ENCODE peak calls at places on chromosome 20, in five cellular contexts. One of them, this sample, is unnamed.

GRCh38 chr20:25508083-25508770 is 77.1 kb downstream of the NINL start:
- DNase-seq in HCT116: no peak
- DNase-seq in GM12878: no peak
- DNase-seq in K562: no peak
- DNase-seq in H1: no peak
- DNase-seq in this sample: no peak

GRCh38 chr20:32332614-32333013 is 25.5 kb upstream of the ASXL1 start:
- DNase-seq in HCT116: no peak
- DNase-seq in GM12878: no peak
- DNase-seq in K562: no peak
- DNase-seq in H1: no peak
- DNase-seq in this sample: no peak

GRCh38 chr20:31720486-31721407 is 1.9 kb downstream of the BCL2L1 start:
- DNase-seq in HCT116: no peak
- DNase-seq in GM12878: no peak
- DNase-seq in K562: no peak
- DNase-seq in H1: no peak
- DNase-seq in this sample: no peak

GRCh38 chr20:36145877-36146707 is 8.4 kb upstream of the EPB41L1 start:
- DNase-seq in HCT116: no peak
- DNase-seq in GM12878: no peak
- DNase-seq in K562: no peak
- DNase-seq in H1: no peak
- DNase-seq in this sample: no peak

GRCh38 chr20:62886709-62887058 is 25.1 kb upstream of the TCFL5 start:
- DNase-seq in HCT116: no peak
- DNase-seq in GM12878: no peak
- DNase-seq in K562: no peak
- DNase-seq in H1: no peak
- DNase-seq in this sample: no peak

GRCh38 chr20:57260065-57260958 is 6.1 kb downstream of the BMP7 start:
- DNase-seq in HCT116: no peak
- DNase-seq in GM12878: no peak
- DNase-seq in K562: no peak
- DNase-seq in H1: no peak
- DNase-seq in this sample: no peak

GRCh38 chr20:39112196-39112743 is 150.1 kb downstream of the DHX35 start:
- DNase-seq in HCT116: peak
- DNase-seq in GM12878: no peak
- DNase-seq in K562: peak
- DNase-seq in H1: peak
- DNase-seq in this sample: peak

GRCh38 chr20:16661738-16662137 is 68.1 kb upstream of the SNRPB2 start:
- DNase-seq in HCT116: no peak
- DNase-seq in GM12878: no peak
- DNase-seq in K562: no peak
- DNase-seq in H1: no peak
- DNase-seq in this sample: no peak

GRCh38 chr20:44691424-44692423 is 23.4 kb upstream of the CCN5 start:
- DNase-seq in HCT116: no peak
- DNase-seq in GM12878: no peak
- DNase-seq in K562: no peak
- DNase-seq in H1: no peak
- DNase-seq in this sample: no peak

GRCh38 chr20:44689809-44690208 is 25.4 kb upstream of the CCN5 start:
- DNase-seq in HCT116: no peak
- DNase-seq in GM12878: no peak
- DNase-seq in K562: no peak
- DNase-seq in H1: no peak
- DNase-seq in this sample: no peak

GRCh38 chr20:44693625-44694024 is 21.5 kb upstream of the CCN5 start:
- DNase-seq in HCT116: no peak
- DNase-seq in GM12878: no peak
- DNase-seq in K562: no peak
- DNase-seq in H1: no peak
- DNase-seq in this sample: no peak

GRCh38 chr20:44692932-44693476 is 22.2 kb upstream of the CCN5 start:
- DNase-seq in HCT116: peak
- DNase-seq in GM12878: no peak
- DNase-seq in K562: no peak
- DNase-seq in H1: no peak
- DNase-seq in this sample: no peak

DNA sequence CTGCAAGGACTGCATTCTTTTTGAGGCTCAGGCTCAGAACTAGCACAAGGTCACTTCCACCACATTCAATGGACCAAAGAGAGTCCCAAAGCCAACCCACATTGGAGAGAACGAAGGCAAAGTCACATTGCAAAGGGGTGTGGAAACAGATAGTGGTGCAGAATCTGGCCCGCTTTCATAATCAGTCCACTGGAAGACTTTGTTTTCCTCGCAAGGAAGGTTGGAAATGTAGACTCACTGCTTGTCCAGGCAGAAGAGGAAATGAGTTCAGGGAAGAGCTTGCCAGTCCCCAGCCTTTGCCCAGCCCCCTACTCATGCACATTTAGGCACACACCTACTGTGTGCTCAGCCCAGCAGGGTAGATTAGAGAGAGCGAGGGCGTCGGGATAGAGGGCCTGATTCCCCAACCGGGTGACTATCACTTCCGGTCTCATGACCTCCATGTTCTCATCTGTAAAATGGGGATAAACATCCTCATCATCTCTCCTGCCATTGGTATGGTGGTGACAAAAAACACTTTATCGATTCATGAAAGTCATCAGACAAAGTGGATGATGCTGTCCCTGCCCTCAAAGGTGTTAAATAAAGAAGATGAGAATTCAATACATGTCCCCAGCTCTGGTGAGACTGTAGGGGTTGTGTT is 24.3 kb upstream of the CCN5 start:
- DNase-seq in HCT116: no peak
- DNase-seq in GM12878: no peak
- DNase-seq in K562: no peak
- DNase-seq in H1: no peak
- DNase-seq in this sample: no peak
- TF ChIP-seq JUND in HCT116: no peak
- TF ChIP-seq JUND in GM12878: no peak
- TF ChIP-seq JUND in K562: no peak
- TF ChIP-seq JUND in H1: no peak
- TF ChIP-seq JUND in this sample: no peak

GRCh38 chr20:51484141-51484815 is 58.2 kb downstream of the NFATC2 start:
- DNase-seq in HCT116: no peak
- DNase-seq in GM12878: no peak
- DNase-seq in K562: no peak
- DNase-seq in H1: no peak
- DNase-seq in this sample: no peak

GRCh38 chr20:51486197-51487005 is 56.1 kb downstream of the NFATC2 start:
- DNase-seq in HCT116: no peak
- DNase-seq in GM12878: no peak
- DNase-seq in K562: no peak
- DNase-seq in H1: no peak
- DNase-seq in this sample: peak

GRCh38 chr20:51481311-51481997 is 61.1 kb downstream of the NFATC2 start:
- DNase-seq in HCT116: no peak
- DNase-seq in GM12878: no peak
- DNase-seq in K562: no peak
- DNase-seq in H1: no peak
- DNase-seq in this sample: no peak

GRCh38 chr20:51482836-51483235 is 59.7 kb downstream of the NFATC2 start:
- DNase-seq in HCT116: no peak
- DNase-seq in GM12878: no peak
- DNase-seq in K562: no peak
- DNase-seq in H1: no peak
- DNase-seq in this sample: no peak

GRCh38 chr20:51480507-51481270 is 61.8 kb downstream of the NFATC2 start:
- DNase-seq in HCT116: no peak
- DNase-seq in GM12878: peak
- DNase-seq in K562: no peak
- DNase-seq in H1: no peak
- DNase-seq in this sample: no peak
- TF ChIP-seq JUND in HCT116: no peak
- TF ChIP-seq JUND in GM12878: peak
- TF ChIP-seq JUND in K562: no peak
- TF ChIP-seq JUND in H1: no peak
- TF ChIP-seq JUND in this sample: no peak

DNA sequence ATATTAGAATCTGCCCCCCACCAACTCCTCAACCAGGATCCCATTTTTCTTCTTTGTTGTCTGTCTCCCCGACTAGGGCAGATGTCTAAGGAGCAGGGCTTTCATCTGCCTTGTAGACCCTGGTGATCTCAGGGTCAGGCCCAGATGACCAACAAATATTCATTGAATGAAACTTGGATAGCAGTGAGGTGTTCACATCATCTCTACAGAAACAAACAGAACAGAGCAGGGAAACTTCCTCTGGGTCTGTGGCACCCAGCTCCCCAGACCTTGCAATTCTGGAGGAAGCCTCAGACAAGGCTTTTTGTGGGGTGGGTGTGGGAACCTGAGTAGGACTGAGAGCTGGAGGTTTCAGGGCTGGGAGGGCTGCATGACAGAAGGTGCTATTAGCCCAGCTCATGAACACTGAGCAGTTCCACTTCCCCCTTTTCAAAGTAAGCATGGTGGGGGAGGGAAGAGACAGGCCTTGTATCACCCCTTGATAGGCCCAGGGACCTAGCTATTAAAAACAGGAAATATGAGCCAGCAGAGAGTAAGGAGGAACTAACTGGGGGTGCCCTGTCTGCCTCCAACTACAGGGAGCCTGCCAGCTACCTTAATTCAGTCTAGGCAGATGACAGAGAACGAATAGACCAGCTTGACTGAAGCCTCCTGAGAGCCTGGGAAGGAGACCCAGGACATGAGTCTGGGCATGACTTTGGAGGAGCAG is 37.3 kb upstream of the TOP1 start:
- DNase-seq in HCT116: no peak
- DNase-seq in GM12878: peak
- DNase-seq in K562: no peak
- DNase-seq in H1: peak
- DNase-seq in this sample: no peak
- TF ChIP-seq JUND in HCT116: no peak
- TF ChIP-seq JUND in GM12878: no peak
- TF ChIP-seq JUND in K562: no peak
- TF ChIP-seq JUND in H1: no peak
- TF ChIP-seq JUND in this sample: no peak

GRCh38 chr20:61414455-61414991 is 162.5 kb downstream of the CDH4 start:
- DNase-seq in HCT116: no peak
- DNase-seq in GM12878: no peak
- DNase-seq in K562: no peak
- DNase-seq in H1: no peak
- DNase-seq in this sample: no peak

GRCh38 chr20:61411743-61412142 is 159.7 kb downstream of the CDH4 start:
- DNase-seq in HCT116: no peak
- DNase-seq in GM12878: no peak
- DNase-seq in K562: no peak
- DNase-seq in H1: no peak
- DNase-seq in this sample: no peak

GRCh38 chr20:61416546-61416945 is 164.5 kb downstream of the CDH4 start:
- DNase-seq in HCT116: no peak
- DNase-seq in GM12878: no peak
- DNase-seq in K562: no peak
- DNase-seq in H1: no peak
- DNase-seq in this sample: no peak

GRCh38 chr20:61417221-61417941 is 165.3 kb downstream of the CDH4 start:
- DNase-seq in HCT116: no peak
- DNase-seq in GM12878: no peak
- DNase-seq in K562: no peak
- DNase-seq in H1: no peak
- DNase-seq in this sample: no peak

DNA sequence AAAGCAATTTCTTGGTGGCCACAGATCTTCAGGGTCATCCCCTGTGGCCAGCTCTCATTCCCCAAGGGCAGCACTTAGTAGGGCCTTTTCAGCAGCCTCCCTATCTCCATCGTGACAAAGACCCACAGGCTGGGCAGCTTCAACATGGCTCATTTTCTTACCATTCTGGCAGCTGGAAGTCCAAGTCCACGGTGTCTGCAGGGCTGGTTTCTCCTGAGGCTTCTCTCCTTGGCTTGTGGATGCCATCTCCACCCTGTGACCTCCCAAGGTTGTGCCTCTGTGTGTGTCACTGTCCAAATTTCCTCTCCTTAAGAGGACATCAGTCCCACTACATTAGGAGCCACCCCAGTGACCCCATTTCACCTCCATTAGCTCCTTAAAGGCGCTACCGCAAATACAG is 161.7 kb downstream of the CDH4 start:
- DNase-seq in HCT116: no peak
- DNase-seq in GM12878: no peak
- DNase-seq in K562: no peak
- DNase-seq in H1: no peak
- DNase-seq in this sample: no peak
- TF ChIP-seq JUND in HCT116: no peak
- TF ChIP-seq JUND in GM12878: no peak
- TF ChIP-seq JUND in K562: no peak
- TF ChIP-seq JUND in H1: no peak
- TF ChIP-seq JUND in this sample: no peak

This sample was measured in T47D.